ENCODE peak calls at places on chromosomes 4 and X, in six cellular contexts. One of them, this sample, is unnamed.
A peak's percentile ranks its signal among the peaks of the same experiment; 100 is the strongest.

GRCh38 chr4:105587851-105588250 is 35.4 kb downstream of the ARHGEF38 start:
- DNase-seq in lung: no peak
- DNase-seq in globus pallidus: no peak
- DNase-seq in dermis blood vessel endothelial cell: no peak
- DNase-seq in HCEC 1CT: no peak
- DNase-seq in NCI-H2171: no peak
- DNase-seq in this sample: no peak

GRCh38 chrX:13418126-13419091 is 98.6 kb upstream of the ATXN3L start:
- DNase-seq in globus pallidus: no peak
- DNase-seq in dermis blood vessel endothelial cell: peak; percentile 57
- DNase-seq in lung: no peak
- DNase-seq in HCEC 1CT: peak; percentile 19
- DNase-seq in NCI-H2171: no peak
- DNase-seq in this sample: no peak

GRCh38 chrX:2360731-2361130 is 140.0 kb downstream of the DHRSX start:
- DNase-seq in NCI-H2171: no peak
- DNase-seq in dermis blood vessel endothelial cell: peak; percentile 77
- DNase-seq in lung: no peak
- DNase-seq in globus pallidus: no peak
- DNase-seq in HCEC 1CT: no peak
- DNase-seq in this sample: no peak

GRCh38 chr4:74855879-74856278 is 61.6 kb upstream of the BTC start:
- DNase-seq in globus pallidus: no peak
- DNase-seq in HCEC 1CT: no peak
- DNase-seq in dermis blood vessel endothelial cell: no peak
- DNase-seq in NCI-H2171: no peak
- DNase-seq in lung: no peak
- DNase-seq in this sample: no peak

GRCh38 chr4:23291139-23291538 is 598.4 kb downstream of the GBA3 start:
- DNase-seq in HCEC 1CT: no peak
- DNase-seq in dermis blood vessel endothelial cell: no peak
- DNase-seq in lung: no peak
- DNase-seq in NCI-H2171: no peak
- DNase-seq in globus pallidus: no peak
- DNase-seq in this sample: no peak

GRCh38 chr4:121790976-121791375 is 10.1 kb upstream of the EXOSC9 start:
- DNase-seq in NCI-H2171: no peak
- DNase-seq in globus pallidus: no peak
- DNase-seq in dermis blood vessel endothelial cell: peak; percentile 4
- DNase-seq in lung: no peak
- DNase-seq in HCEC 1CT: no peak
- DNase-seq in this sample: no peak

GRCh38 chr4:156303708-156304107 is 350.0 kb upstream of the CTSO start:
- DNase-seq in lung: no peak
- DNase-seq in dermis blood vessel endothelial cell: no peak
- DNase-seq in NCI-H2171: no peak
- DNase-seq in HCEC 1CT: no peak
- DNase-seq in globus pallidus: no peak
- DNase-seq in this sample: no peak

GRCh38 chr4:73341454-73341853 is 62.6 kb upstream of the ALB start:
- DNase-seq in lung: no peak
- DNase-seq in dermis blood vessel endothelial cell: peak; percentile 46
- DNase-seq in NCI-H2171: no peak
- DNase-seq in globus pallidus: peak; percentile 76
- DNase-seq in HCEC 1CT: peak; percentile 15
- DNase-seq in this sample: peak; percentile 50

GRCh38 chrX:65697915-65698796 is 30.7 kb downstream of the MSN start:
- DNase-seq in lung: peak; percentile 58
- DNase-seq in dermis blood vessel endothelial cell: peak; percentile 70
- DNase-seq in globus pallidus: no peak
- DNase-seq in NCI-H2171: no peak
- DNase-seq in HCEC 1CT: no peak
- DNase-seq in this sample: no peak

GRCh38 chrX:22323541-22323940 is 50.8 kb downstream of the CBLL2 start:
- DNase-seq in dermis blood vessel endothelial cell: peak; percentile 65
- DNase-seq in HCEC 1CT: peak; percentile 78
- DNase-seq in globus pallidus: no peak
- DNase-seq in lung: no peak
- DNase-seq in NCI-H2171: no peak
- DNase-seq in this sample: no peak

GRCh38 chr4:22192302-22192645 is 243.7 kb upstream of the KCNIP4 start:
- DNase-seq in lung: no peak
- DNase-seq in HCEC 1CT: no peak
- DNase-seq in NCI-H2171: no peak
- DNase-seq in dermis blood vessel endothelial cell: no peak
- DNase-seq in globus pallidus: no peak
- DNase-seq in this sample: no peak

GRCh38 chr4:101284546-101284945 is 62.8 kb downstream of the PPP3CA start:
- DNase-seq in globus pallidus: no peak
- DNase-seq in lung: no peak
- DNase-seq in NCI-H2171: no peak
- DNase-seq in HCEC 1CT: no peak
- DNase-seq in dermis blood vessel endothelial cell: peak; percentile 71
- DNase-seq in this sample: no peak

GRCh38 chr4:52813546-52813945 is 48.6 kb upstream of the RASL11B start:
- DNase-seq in dermis blood vessel endothelial cell: no peak
- DNase-seq in HCEC 1CT: no peak
- DNase-seq in globus pallidus: no peak
- DNase-seq in NCI-H2171: no peak
- DNase-seq in lung: no peak
- DNase-seq in this sample: no peak

GRCh38 chrX:38400401-38400910 is 48.1 kb downstream of the OTC start:
- DNase-seq in HCEC 1CT: no peak
- DNase-seq in globus pallidus: no peak
- DNase-seq in lung: no peak
- DNase-seq in NCI-H2171: no peak
- DNase-seq in dermis blood vessel endothelial cell: no peak
- DNase-seq in this sample: no peak

GRCh38 chrX:29530520-29530919 is 684.8 kb upstream of the MAGEB2 start:
- DNase-seq in NCI-H2171: no peak
- DNase-seq in globus pallidus: no peak
- DNase-seq in dermis blood vessel endothelial cell: no peak
- DNase-seq in lung: no peak
- DNase-seq in HCEC 1CT: peak; percentile 34
- DNase-seq in this sample: no peak

GRCh38 chrX:20454117-20454516 is 187.4 kb upstream of the RPS6KA3 start:
- DNase-seq in globus pallidus: no peak
- DNase-seq in NCI-H2171: no peak
- DNase-seq in HCEC 1CT: peak; percentile 42
- DNase-seq in dermis blood vessel endothelial cell: no peak
- DNase-seq in lung: no peak
- DNase-seq in this sample: no peak

GRCh38 chrX:149079805-149080406 is 425.2 kb downstream of the IDS start:
- DNase-seq in lung: no peak
- DNase-seq in globus pallidus: no peak
- DNase-seq in dermis blood vessel endothelial cell: no peak
- DNase-seq in NCI-H2171: no peak
- DNase-seq in HCEC 1CT: no peak
- DNase-seq in this sample: no peak

GRCh38 chrX:136447308-136447707 is 40.4 kb upstream of the BRS3 start:
- DNase-seq in NCI-H2171: no peak
- DNase-seq in dermis blood vessel endothelial cell: no peak
- DNase-seq in HCEC 1CT: no peak
- DNase-seq in lung: no peak
- DNase-seq in globus pallidus: no peak
- DNase-seq in this sample: no peak

GRCh38 chr4:25358515-25359275 is 18.4 kb upstream of the ANAPC4 start:
- DNase-seq in lung: peak; percentile 87
- DNase-seq in globus pallidus: no peak
- DNase-seq in HCEC 1CT: no peak
- DNase-seq in dermis blood vessel endothelial cell: no peak
- DNase-seq in NCI-H2171: peak; percentile 12
- DNase-seq in this sample: no peak

GRCh38 chr4:182416101-182416500 is 172.9 kb downstream of the TENM3 start:
- DNase-seq in lung: no peak
- DNase-seq in HCEC 1CT: no peak
- DNase-seq in NCI-H2171: no peak
- DNase-seq in globus pallidus: no peak
- DNase-seq in dermis blood vessel endothelial cell: no peak
- DNase-seq in this sample: no peak

GRCh38 chrX:15856580-15856979 is 2.0 kb upstream of the AP1S2 start:
- DNase-seq in dermis blood vessel endothelial cell: no peak
- DNase-seq in HCEC 1CT: no peak
- DNase-seq in globus pallidus: no peak
- DNase-seq in lung: no peak
- DNase-seq in NCI-H2171: no peak
- DNase-seq in this sample: no peak

GRCh38 chrX:74179071-74179470 is 124.9 kb upstream of the ZCCHC13 start:
- DNase-seq in HCEC 1CT: peak; percentile 1
- DNase-seq in globus pallidus: no peak
- DNase-seq in lung: no peak
- DNase-seq in NCI-H2171: no peak
- DNase-seq in dermis blood vessel endothelial cell: no peak
- DNase-seq in this sample: no peak

GRCh38 chr4:2104556-2105345 is 45.6 kb downstream of the NAT8L start:
- DNase-seq in NCI-H2171: no peak
- DNase-seq in dermis blood vessel endothelial cell: no peak
- DNase-seq in globus pallidus: no peak
- DNase-seq in HCEC 1CT: no peak
- DNase-seq in lung: no peak
- DNase-seq in this sample: no peak

GRCh38 chr4:20019310-20020015 is 232.2 kb upstream of the SLIT2 start:
- DNase-seq in NCI-H2171: no peak
- DNase-seq in dermis blood vessel endothelial cell: no peak
- DNase-seq in globus pallidus: no peak
- DNase-seq in HCEC 1CT: peak; percentile 36
- DNase-seq in lung: no peak
- DNase-seq in this sample: no peak

GRCh38 chr4:2390780-2391490 is 27.5 kb downstream of the ZFYVE28 start:
- DNase-seq in globus pallidus: no peak
- DNase-seq in NCI-H2171: no peak
- DNase-seq in lung: no peak
- DNase-seq in HCEC 1CT: no peak
- DNase-seq in dermis blood vessel endothelial cell: no peak
- DNase-seq in this sample: no peak

GRCh38 chr4:70737409-70737808 is 15.6 kb downstream of the RUFY3 start:
- DNase-seq in dermis blood vessel endothelial cell: no peak
- DNase-seq in globus pallidus: no peak
- DNase-seq in lung: no peak
- DNase-seq in HCEC 1CT: no peak
- DNase-seq in NCI-H2171: no peak
- DNase-seq in this sample: no peak

GRCh38 chrX:129318375-129318774 is 204.9 kb downstream of the SMARCA1 start:
- DNase-seq in NCI-H2171: no peak
- DNase-seq in globus pallidus: peak; percentile 5
- DNase-seq in lung: no peak
- DNase-seq in dermis blood vessel endothelial cell: peak; percentile 29
- DNase-seq in HCEC 1CT: peak; percentile 3
- DNase-seq in this sample: no peak

GRCh38 chr4:2172161-2172560 is 69.8 kb downstream of the HAUS3 start:
- DNase-seq in globus pallidus: peak; percentile 6
- DNase-seq in HCEC 1CT: no peak
- DNase-seq in NCI-H2171: no peak
- DNase-seq in dermis blood vessel endothelial cell: no peak
- DNase-seq in lung: no peak
- DNase-seq in this sample: no peak